ENCODE peak calls at places on chromosomes 12 and 14, in four cellular contexts. K is GM12878, E is IMR-90, D is tibial nerve. A is an unnamed sample. For H3K27me3, the result is how much of the 10 kb centered on the place peaks cover.

GRCh38 chr14:91119556-91120311 is 5.9 kb downstream of the DGLUCY start:
- DNase-seq in K (no peak), E (peak), D (no peak), A (no peak)

GRCh38 chr12:47907851-47908454 is 3.2 kb upstream of the VDR start:
- DNase-seq in K (no peak), E (no peak), D (no peak), A (no peak)

GRCh38 chr12:83216230-83216629 is 529.5 kb downstream of the TMTC2 start:
- DNase-seq in K (no peak), E (no peak), D (no peak), A (no peak)

GRCh38 chr14:88834883-88835431 is 10.5 kb downstream of the TTC8 start:
- DNase-seq in K (no peak), E (peak), D (no peak), A (no peak)

GRCh38 chr14:20680843-20681347 is 3.5 kb upstream of the RNASE4 start:
- DNase-seq in K (no peak), E (no peak), D (no peak), A (peak)

GRCh38 chr12:128076188-128076587 is 190.8 kb upstream of the TMEM132C start:
- DNase-seq in K (no peak), E (no peak), D (no peak), A (no peak)

GRCh38 chr12:124730455-124730932 is 133.2 kb downstream of the SCARB1 start:
- DNase-seq in K (no peak), E (peak), D (peak), A (no peak)

GRCh38 chr12:57096748-57097553 is 8.0 kb downstream of the NAB2 start:
- DNase-seq in K (no peak), E (no peak), D (no peak), A (no peak)

GRCh38 chr12:10612110-10612509 is 1.3 kb downstream of the MAGOHB start:
- DNase-seq in K (no peak), E (no peak), D (no peak), A (no peak)

GRCh38 chr12:104372048-104372720 is 68.6 kb downstream of the EID3 start:
- DNase-seq in K (no peak), E (no peak), D (no peak), A (no peak)

GRCh38 chr12:56119361-56119796 is 1.3 kb downstream of the ZC3H10 start:
- DNase-seq in K (no peak), E (peak), D (peak), A (no peak)

GRCh38 chr14:31933716-31934115 is 143.4 kb upstream of the ARHGAP5 start:
- DNase-seq in K (no peak), E (peak), D (no peak), A (no peak)

GRCh38 chr12:54306925-54307731 is 6.3 kb upstream of the NFE2 start:
- DNase-seq in K (no peak), E (no peak), D (peak), A (peak)

GRCh38 chr14:95685978-95686922 is at the start of gene TCL1B:
- DNase-seq in K (no peak), E (no peak), D (no peak), A (no peak)

GRCh38 chr12:70645494-70646317 is 8.5 kb upstream of the PTPRB start:
- DNase-seq in K (no peak), E (peak), D (no peak), A (no peak)

GRCh38 chr12:50275545-50275944 is 7.8 kb downstream of the LIMA1 start:
- DNase-seq in K (no peak), E (no peak), D (peak), A (no peak)

GRCh38 chr12:104772336-104772735 is 185.8 kb downstream of the SLC41A2 start:
- DNase-seq in K (no peak), E (no peak), D (no peak), A (no peak)

GRCh38 chr14:106564058-106564643 is 1037.8 kb downstream of the TMEM121 start:
- DNase-seq in K (no peak), E (no peak), D (no peak), A (no peak)

GRCh38 chr14:104362761-104363605 is 216.6 kb upstream of the C14orf180 start:
- DNase-seq in K (no peak), E (no peak), D (no peak), A (no peak)

GRCh38 chr14:92513966-92514843 is 624 bp downstream of the RIN3 start:
- DNase-seq in K (no peak), E (peak), D (no peak), A (no peak)

GRCh38 chr12:95083938-95084337 is 10.5 kb upstream of the NR2C1 start:
- DNase-seq in K (no peak), E (peak), D (peak), A (no peak)

GRCh38 chr12:65611396-65611795 is 212.9 kb upstream of the HMGA2 start:
- DNase-seq in K (no peak), E (no peak), D (no peak), A (no peak)
- H3K27me3 ChIP-seq in K (under half), E (under half), D (under half), A (under half)

DNA sequence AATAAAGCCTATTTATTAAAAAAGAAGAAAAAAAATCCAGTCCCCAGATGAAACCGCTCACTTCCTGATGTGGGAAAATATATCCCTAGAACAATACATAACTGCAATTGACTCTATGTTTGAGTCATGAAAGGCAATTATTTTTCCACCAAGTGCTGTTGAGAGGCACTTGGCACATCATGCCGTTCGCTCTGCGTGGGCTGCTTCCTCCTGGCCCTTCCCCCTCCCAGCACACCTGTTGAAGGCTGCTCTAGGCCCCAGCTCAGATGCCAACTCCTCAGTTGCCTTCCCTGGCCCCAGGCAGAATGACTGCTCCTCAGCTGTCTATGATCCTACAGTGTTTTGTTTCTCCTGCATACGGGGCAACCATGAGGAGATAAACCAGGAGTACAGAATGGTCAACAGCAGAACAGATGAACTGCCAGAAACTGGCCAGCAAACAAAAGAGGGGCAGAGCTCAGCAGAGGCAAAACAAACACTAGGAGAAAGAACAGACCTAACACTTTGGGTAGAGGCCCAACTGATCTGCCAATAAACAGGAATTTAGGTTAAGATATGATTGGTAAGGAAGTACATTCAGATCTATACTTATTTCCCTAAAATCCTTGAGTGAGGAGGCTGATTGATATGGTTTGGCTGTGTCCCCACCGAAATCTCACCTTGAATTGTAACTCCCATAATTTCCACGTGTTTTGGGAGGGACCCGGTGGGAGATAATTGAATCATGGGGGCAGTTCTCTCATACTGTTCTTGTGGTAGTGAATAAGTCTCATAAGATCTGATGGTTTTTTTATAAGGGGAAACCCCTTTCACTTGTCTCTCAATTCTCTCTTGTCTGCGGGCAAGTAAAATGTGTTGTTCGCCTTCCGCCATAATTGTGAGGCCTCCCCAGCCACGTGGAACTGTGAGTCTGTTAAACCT is 58.7 kb downstream of the SLC38A1 start:
- DNase-seq in K (peak), E (no peak), D (no peak), A (no peak)
- TF ChIP-seq POLR2A in K (peak), E (no peak), D (no peak), A (no peak)

GRCh38 chr12:65828711-65829339 is 4.5 kb downstream of the HMGA2 start:
- DNase-seq in K (no peak), E (no peak), D (no peak), A (no peak)
- H3K27me3 ChIP-seq in K (under half), E (under half), D (under half), A (under half)

GRCh38 chr12:123421314-123421713 is 15.2 kb downstream of the RILPL2 start:
- DNase-seq in K (no peak), E (no peak), D (no peak), A (no peak)

GRCh38 chr12:123431951-123432886 is 4.3 kb downstream of the RILPL2 start:
- DNase-seq in K (no peak), E (no peak), D (no peak), A (no peak)

DNA sequence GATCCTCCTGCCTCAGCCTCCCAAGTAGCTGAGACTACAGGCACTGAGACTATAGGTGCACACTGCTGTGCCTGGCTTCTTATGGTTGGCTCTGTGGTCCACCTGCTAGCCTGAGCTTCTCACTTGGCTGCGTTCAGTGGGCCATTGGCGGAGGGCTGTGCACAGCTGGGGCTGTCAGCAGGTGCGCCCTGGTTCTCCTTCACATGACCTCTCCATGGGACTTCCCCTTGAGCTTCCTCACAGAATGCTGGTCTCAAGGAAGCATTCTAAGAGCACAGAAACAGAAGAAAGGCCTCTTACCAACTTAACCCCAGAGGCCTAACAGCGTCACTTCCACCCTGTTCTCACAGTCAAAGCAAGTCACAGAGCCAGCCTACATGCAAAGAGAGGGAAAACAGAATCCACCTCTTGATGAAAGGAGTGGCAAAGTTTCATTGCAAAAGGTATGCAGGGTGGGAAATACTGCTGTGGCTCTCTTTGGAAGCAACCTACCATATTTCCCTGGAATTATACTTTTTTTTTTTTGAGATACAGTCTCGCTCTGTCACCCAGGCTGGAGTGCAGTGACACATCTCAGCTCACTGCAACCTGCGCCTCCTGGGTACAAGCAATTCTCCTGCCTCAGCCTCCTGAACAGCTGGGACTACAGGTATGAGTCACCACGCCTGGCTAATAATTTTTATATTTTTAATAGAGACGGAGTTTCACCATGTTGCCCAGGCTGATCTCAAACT is 9.3 kb downstream of the RILPL2 start:
- DNase-seq in K (peak), E (no peak), D (no peak), A (no peak)
- TF ChIP-seq POLR2A in K (peak), E (no peak), D (no peak), A (no peak)

DNA sequence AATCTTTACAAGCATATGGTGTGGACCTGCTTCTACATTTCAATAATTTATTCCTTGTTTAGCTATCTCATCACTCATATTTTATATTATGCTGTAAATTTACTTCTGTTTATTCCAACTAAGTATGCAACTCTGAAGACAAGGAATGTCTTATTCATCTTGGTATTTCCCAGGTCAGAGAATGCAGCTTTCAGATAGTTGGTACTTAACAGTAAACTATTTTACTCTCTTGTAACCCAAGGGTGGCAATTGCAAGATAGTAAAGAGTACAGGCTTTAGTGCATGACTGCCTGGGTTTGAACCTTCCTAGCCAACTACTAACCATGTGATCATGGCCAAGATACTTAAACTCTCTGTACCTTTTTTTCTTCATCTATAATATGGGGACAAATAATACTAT is 43.5 kb upstream of the GAS2L3 start:
- DNase-seq in K (no peak), E (no peak), D (no peak), A (no peak)
- H3K27me3 ChIP-seq in K (under half), E (under half), D (under half), A (under half)

DNA sequence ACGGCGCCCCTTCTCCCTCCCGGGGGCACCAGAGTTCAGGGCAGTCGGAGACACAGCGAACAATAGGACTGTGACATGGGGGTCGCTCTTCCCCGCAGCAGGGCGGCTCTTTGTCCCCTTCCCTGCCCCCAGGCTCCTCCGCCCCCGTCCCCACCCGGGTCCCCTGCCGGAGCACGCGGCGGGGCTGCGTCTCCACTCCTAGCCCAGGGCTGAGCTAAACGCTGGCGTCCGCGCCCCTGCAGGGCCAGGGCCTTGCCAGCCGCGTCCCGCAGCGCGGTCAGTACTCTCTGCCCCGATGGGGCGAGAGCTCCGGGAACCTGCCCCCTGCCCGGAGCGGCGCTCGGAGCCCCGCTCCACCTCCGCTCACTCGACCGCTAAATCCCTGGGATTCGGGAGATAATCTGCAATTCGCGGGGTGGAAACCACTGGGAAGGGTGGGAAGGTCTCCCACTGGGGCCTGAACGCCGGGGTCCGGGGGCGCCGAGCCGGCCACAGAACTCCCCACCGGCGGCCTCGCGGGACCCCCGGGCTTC is 825 bp upstream of the CCDC85C start:
- DNase-seq in K (no peak), E (peak), D (no peak), A (no peak)
- TF ChIP-seq POLR2A in K (no peak), E (no peak), D (no peak), A (no peak)

DNA sequence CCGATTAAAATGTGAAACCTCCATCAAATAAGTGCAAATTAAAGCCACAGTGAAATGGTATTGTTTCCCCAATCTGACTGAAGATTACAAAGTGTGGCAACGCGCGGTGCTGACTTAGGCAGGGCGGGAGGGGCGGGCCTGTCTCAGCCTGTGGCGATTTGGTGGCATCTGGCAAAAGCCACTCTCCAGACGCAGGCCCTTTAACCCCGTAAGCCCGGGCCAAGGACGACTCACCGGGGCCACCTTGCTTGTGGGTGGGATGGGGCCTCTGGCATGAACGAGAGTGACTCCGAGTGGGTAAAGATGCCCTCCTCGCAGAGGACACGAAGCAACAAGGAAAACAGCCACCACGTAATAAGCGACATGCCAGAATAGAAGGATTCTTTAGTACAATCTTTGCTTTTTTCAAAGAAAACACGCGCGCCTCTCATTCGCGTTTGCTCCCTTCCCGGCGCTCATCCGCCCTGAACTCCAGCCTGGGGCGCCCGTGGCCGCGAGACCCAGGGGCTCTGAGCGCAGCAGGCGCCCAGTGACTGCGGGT is 809 bp downstream of the DEGS2 start:
- DNase-seq in K (no peak), E (no peak), D (no peak), A (no peak)
- H3K27me3 ChIP-seq in K (under half), E (under half), D (under half), A (under half)

A was measured in esophagus squamous epithelium.